ENCODE peak calls at places on chromosomes 6 and 20, in six cellular contexts. C, F, D, P, J and O are unnamed samples. For H3K4me1, the result is how much of the 10 kb centered on the place peaks cover.

GRCh38 chr6:3849681-3850450 is 693 bp downstream of the FAM50B start:
- DNase-seq in C (peak), F (no peak), D (no peak), P (peak), J (no peak), O (peak)

GRCh38 chr6:40791004-40791403 is 203.8 kb upstream of the LRFN2 start:
- DNase-seq in C (no peak), F (peak), D (no peak), P (no peak), J (no peak), O (no peak)

GRCh38 chr6:96610019-96610418 is 47.1 kb downstream of the FHL5 start:
- DNase-seq in C (no peak), F (no peak), D (no peak), P (no peak), J (no peak), O (no peak)

GRCh38 chr6:4404410-4404809 is 269.0 kb upstream of the ECI2 start:
- DNase-seq in C (no peak), F (no peak), D (no peak), P (no peak), J (no peak), O (no peak)

GRCh38 chr20:44041001-44041400 is 126.3 kb downstream of the TOX2 start:
- DNase-seq in C (peak), F (no peak), D (peak), P (peak), J (no peak), O (no peak)

GRCh38 chr6:112117554-112117953 is 30.2 kb downstream of the FAM229B start:
- DNase-seq in C (no peak), F (peak), D (no peak), P (no peak), J (peak), O (no peak)

GRCh38 chr20:47380481-47380880 is 24.0 kb upstream of the ZMYND8 start:
- DNase-seq in C (no peak), F (peak), D (no peak), P (no peak), J (peak), O (no peak)

GRCh38 chr20:58109126-58109880 is 119.2 kb downstream of the ANKRD60 start:
- DNase-seq in C (no peak), F (peak), D (no peak), P (no peak), J (peak), O (no peak)

GRCh38 chr20:62590301-62591121 is 51.8 kb upstream of the SLCO4A1 start:
- DNase-seq in C (peak), F (peak), D (no peak), P (no peak), J (peak), O (no peak)

GRCh38 chr6:33075568-33076405 is at the start of gene HLA-DPB1:
- DNase-seq in C (no peak), F (peak), D (peak), P (peak), J (peak), O (no peak)

GRCh38 chr20:62824476-62825287 is 7.8 kb downstream of the COL9A3 start:
- DNase-seq in C (peak), F (no peak), D (peak), P (no peak), J (no peak), O (peak)

GRCh38 chr6:395432-396125 is 4.0 kb downstream of the IRF4 start:
- DNase-seq in C (no peak), F (no peak), D (no peak), P (no peak), J (no peak), O (no peak)

GRCh38 chr20:36094497-36094896 is 60.0 kb upstream of the EPB41L1 start:
- DNase-seq in C (no peak), F (peak), D (peak), P (no peak), J (no peak), O (peak)

GRCh38 chr6:106751501-106752252 is 122.3 kb downstream of the QRSL1 start:
- DNase-seq in C (peak), F (peak), D (no peak), P (no peak), J (peak), O (peak)

GRCh38 chr20:38152175-38153010 is 12.7 kb downstream of the TGM2 start:
- DNase-seq in C (peak), F (peak), D (peak), P (peak), J (peak), O (peak)

GRCh38 chr6:134421496-134421895 is 103.6 kb upstream of the SGK1 start:
- DNase-seq in C (no peak), F (no peak), D (no peak), P (no peak), J (peak), O (no peak)

GRCh38 chr6:39466664-39467063 is 144.2 kb upstream of the KCNK16 start:
- DNase-seq in C (no peak), F (no peak), D (no peak), P (no peak), J (no peak), O (peak)

GRCh38 chr6:142872376-142872775 is 72.6 kb downstream of the HIVEP2 start:
- DNase-seq in C (no peak), F (no peak), D (no peak), P (no peak), J (peak), O (peak)

GRCh38 chr6:127186889-127187288 is 68.4 kb downstream of the RSPO3 start:
- DNase-seq in C (peak), F (peak), D (peak), P (peak), J (no peak), O (peak)

GRCh38 chr6:89145962-89146747 is at the start of gene PM20D2:
- DNase-seq in C (peak), F (peak), D (peak), P (peak), J (peak), O (peak)

GRCh38 chr20:32205502-32206382 is 1.8 kb downstream of the PLAGL2 start:
- DNase-seq in C (no peak), F (no peak), D (no peak), P (no peak), J (peak), O (no peak)

GRCh38 chr20:32208499-32209154 is 947 bp downstream of the POFUT1 start:
- DNase-seq in C (no peak), F (no peak), D (no peak), P (no peak), J (no peak), O (no peak)

GRCh38 chr20:32207211-32207625 is 325 bp downstream of the PLAGL2 start:
- DNase-seq in C (no peak), F (no peak), D (no peak), P (no peak), J (no peak), O (no peak)

GRCh38 chr20:32206383-32207210 is 946 bp downstream of the PLAGL2 start:
- DNase-seq in C (no peak), F (no peak), D (no peak), P (no peak), J (no peak), O (no peak)

DNA sequence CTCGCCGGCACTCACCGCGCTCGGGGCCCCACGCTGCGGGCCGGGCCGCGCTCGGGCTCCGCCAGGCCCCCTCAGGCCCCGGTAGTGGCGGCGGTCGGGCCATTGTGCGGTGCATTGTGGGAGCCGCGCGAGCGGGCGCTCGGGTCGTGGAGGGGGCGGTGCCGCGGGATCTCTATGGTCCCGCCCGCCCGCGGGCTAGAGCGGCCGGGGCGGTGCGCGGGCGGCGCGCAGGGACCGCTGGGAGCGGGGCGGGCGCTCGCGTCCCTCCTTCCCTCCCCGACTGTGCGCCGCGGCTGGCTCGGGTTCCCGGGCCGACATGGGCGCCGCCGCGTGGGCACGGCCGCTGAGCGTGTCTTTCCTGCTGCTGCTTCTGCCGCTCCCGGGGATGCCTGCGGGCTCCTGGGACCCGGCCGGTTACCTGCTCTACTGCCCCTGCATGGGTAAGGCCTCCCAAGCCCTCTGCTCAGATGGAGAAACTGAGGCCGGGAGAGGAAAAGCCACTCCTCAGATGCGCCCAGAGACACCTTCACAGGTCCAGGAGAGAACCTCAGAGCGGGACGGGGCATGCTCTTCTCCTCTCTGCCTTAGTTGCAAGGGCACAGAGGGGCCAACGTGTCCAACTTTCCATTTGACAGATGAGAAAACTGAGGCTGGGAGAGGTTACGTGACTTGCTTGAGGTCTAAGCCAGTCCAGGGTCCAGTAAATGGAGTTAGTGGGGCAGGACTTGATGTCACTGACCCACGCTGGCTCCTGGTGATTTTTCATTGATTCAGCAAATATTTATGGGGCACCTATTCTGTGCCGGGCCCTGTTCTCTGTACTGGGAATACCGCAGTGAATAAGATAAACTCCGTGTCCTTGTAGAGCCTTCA is at the start of the genes PLAGL2 and POFUT1:
- DNase-seq in C (peak), F (peak), D (peak), P (peak), J (peak), O (peak)
- TF ChIP-seq POLR2A in C (no peak), F (peak), D (no peak), P (peak), J (peak), O (peak)

DNA sequence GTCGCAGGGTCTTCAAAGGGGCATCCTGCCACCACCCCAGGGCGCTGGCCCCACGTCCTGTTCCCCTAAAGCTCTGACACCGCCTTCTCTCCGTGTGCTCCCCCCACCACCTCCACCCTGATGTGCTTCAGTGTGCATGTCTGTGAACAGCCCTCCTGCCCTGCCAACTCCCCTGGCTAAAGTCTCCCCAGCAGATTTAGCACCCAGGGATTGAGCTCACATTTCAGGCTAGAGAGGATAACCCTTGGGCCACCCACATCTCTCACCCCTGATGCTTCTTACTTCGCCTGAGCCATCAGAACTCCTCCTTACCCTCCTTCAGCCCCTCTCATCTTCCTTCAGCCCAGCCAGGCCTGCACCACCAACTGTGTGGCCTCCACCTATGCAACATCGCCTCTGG is 7.5 kb downstream of the TMEM151B start:
- DNase-seq in C (no peak), F (no peak), D (no peak), P (no peak), J (no peak), O (no peak)
- H3K27ac ChIP-seq in C (no peak), F (no peak), D (no peak), P (no peak), J (no peak), O (no peak)

DNA sequence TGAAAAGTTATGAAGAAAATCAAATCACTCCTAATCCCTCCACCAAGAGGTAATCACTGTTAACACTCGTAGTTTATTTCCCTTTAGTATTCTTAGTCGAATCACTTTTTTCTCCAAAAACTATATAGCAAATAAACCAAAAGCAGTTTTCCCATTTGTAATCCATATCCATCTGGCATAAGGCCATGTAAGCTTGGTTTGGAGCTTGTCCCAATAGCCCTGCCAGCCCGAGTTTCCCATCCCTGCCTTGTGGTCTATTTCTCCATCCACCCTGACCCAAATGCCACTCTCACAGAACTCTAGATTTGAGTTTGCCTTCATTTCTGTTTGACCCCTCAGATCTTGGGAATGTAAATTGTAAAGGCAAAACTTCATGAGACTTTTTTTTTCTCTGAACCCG is 71.8 kb upstream of the DSP start:
- DNase-seq in C (no peak), F (no peak), D (no peak), P (no peak), J (peak), O (no peak)
- H3K4me1 ChIP-seq in C (under half), F (under half), D (under half), P (under half), J (under half), O (under half)

GRCh38 chr20:25328954-25329498 is 61.6 kb downstream of the ABHD12 start:
- DNase-seq in C (no peak), F (no peak), D (no peak), P (no peak), J (no peak), O (no peak)
- TF ChIP-seq POLR2A in C (no peak), F (no peak), D (no peak), P (no peak), J (no peak), O (no peak)

GRCh38 chr6:139713911-139714527 is 339.6 kb upstream of the CITED2 start:
- DNase-seq in C (no peak), F (peak), D (no peak), P (no peak), J (no peak), O (no peak)

GRCh38 chr6:139710578-139710977 is 336.1 kb upstream of the CITED2 start:
- DNase-seq in C (no peak), F (no peak), D (no peak), P (no peak), J (no peak), O (no peak)

GRCh38 chr6:139708342-139709199 is 334.1 kb upstream of the CITED2 start:
- DNase-seq in C (no peak), F (peak), D (no peak), P (no peak), J (peak), O (no peak)

GRCh38 chr6:139713416-139713815 is 339.0 kb upstream of the CITED2 start:
- DNase-seq in C (no peak), F (no peak), D (no peak), P (no peak), J (no peak), O (no peak)

DNA sequence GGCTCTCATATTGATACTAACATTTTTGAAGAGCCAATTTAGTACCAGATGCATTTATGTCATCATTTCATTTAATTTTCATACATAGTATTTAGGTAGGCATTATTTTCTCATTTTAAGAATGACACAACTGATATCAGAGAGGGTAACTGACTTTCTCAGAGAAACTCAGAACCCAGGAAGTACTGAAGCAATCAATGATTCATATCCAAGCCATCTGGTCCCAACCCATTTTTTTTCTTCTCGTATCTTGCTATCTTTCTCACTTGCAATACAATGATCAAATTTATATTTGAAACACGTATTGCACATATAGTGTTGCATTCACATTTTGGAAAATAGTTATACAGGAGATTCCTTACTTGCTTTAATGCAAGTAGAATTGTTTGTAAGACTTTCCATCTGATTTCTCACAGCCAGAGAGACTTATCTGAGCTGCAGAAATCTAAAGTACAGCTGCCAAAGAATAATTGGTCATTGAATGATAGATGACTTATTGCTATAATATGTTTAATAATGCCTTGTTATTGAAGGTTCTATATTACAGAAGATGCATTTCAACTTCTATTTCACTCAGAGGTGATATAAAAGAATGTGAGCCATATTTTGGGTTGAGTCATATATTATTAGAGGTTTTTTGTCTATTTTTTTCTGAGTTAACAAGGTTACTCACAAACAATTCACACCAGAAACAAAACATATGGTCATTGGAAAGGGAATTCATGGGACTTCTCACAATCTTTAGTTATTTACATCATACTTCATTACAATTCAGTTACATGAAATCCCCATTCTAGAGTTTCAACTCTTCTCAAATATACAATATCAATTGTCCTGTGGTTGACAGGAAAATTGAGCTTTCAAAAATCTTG is 337.5 kb upstream of the CITED2 start:
- DNase-seq in C (no peak), F (no peak), D (no peak), P (no peak), J (peak), O (no peak)
- H3K27ac ChIP-seq in C (no peak), F (no peak), D (no peak), P (no peak), J (no peak), O (no peak)

GRCh38 chr20:56430471-56430870 is 18.4 kb downstream of the CASS4 start:
- DNase-seq in C (no peak), F (no peak), D (no peak), P (no peak), J (no peak), O (no peak)
- H3K4me1 ChIP-seq in C (under half), F (under half), D (half or more), P (under half), J (under half), O (under half)

DNA sequence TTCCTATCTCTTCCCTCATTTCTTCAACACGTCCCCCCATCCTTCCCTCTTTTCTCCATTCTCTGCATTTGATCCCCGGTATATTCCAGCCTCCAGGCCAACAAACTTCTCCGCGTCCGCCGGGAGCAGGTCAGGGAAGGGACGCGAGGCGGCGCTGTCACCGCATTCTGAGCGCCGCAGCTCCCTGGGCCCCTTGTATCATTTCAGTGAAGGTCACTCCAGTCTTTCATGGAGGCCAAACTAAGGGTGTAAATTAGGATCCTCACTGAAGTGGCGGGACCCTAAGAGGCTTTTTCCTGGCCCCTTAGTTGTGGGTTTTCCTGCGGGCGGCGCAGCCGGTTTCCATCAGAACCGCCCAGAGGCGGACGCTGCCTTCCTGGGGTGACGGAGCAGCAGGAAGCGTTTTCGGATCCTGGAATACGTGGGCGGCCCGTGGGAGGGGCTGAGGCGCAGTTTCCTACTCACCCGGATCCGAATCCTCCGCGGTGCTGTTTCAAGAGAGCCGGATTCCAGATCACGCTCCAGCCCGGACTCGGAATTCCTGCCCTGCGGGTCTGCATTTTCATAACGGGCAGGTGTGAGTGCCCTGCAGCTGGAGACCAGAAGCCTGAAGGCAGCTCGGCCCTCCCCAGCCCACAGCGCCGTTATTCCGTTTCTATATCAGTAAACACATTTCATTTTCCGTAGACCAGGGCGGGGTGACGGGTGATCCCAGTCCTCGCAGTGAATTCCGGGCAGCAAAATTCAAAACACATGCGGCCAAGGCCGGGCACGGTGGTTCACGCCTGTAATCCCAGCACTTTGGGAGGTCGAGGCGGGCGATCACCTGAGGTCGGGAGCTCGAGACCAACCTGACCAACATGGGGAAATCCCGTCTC is 3.6 kb upstream of the MICA start:
- DNase-seq in C (peak), F (peak), D (peak), P (peak), J (peak), O (peak)
- TF ChIP-seq POLR2A in C (no peak), F (peak), D (no peak), P (peak), J (peak), O (peak)